ENCODE peak calls at places on chromosomes 1 and 21, in ten cellular contexts. X is stomach, Y is sigmoid colon, M is HCT116, U is endothelial cell of umbilical vein, K is prostate gland, C is breast epithelium, Z is GM23338, N is spleen, O is transverse colon. G is an unnamed sample.

GRCh38 chr1:174051956-174052355 is 29.8 kb upstream of the RC3H1 start:
- DNase-seq in X (no peak), Y (peak), M (no peak), U (no peak), K (no peak), C (no peak), Z (no peak), N (no peak), O (no peak), G (no peak)

GRCh38 chr1:35629051-35629450 is 12.3 kb downstream of the PSMB2 start:
- DNase-seq in X (no peak), Y (no peak), M (no peak), U (no peak), K (no peak), C (no peak), Z (no peak), N (no peak), O (no peak), G (no peak)

GRCh38 chr1:43803646-43804045 is 96.3 kb downstream of the ST3GAL3 start:
- DNase-seq in X (no peak), Y (no peak), M (no peak), U (no peak), K (no peak), C (no peak), Z (no peak), N (no peak), O (no peak), G (no peak)

GRCh38 chr1:239308701-239309333 is 77.6 kb upstream of the CHRM3 start:
- DNase-seq in X (peak), Y (no peak), M (no peak), U (no peak), K (no peak), C (no peak), Z (peak), N (no peak), O (peak), G (no peak)

GRCh38 chr1:9655127-9655723 is 3.7 kb downstream of the PIK3CD start:
- DNase-seq in X (no peak), Y (no peak), M (no peak), U (no peak), K (no peak), C (no peak), Z (no peak), N (no peak), O (no peak), G (no peak)

GRCh38 chr1:241406421-241406820 is 49.4 kb upstream of the RGS7 start:
- DNase-seq in X (no peak), Y (no peak), M (no peak), U (no peak), K (no peak), C (no peak), Z (no peak), N (no peak), O (no peak), G (no peak)

GRCh38 chr1:212595787-212596714 is 12.5 kb upstream of the ATF3 start:
- DNase-seq in X (no peak), Y (no peak), M (peak), U (peak), K (peak), C (peak), Z (peak), N (no peak), O (peak), G (peak)

GRCh38 chr1:38240626-38241025 is 194.0 kb upstream of the POU3F1 start:
- DNase-seq in X (no peak), Y (no peak), M (no peak), U (no peak), K (no peak), C (no peak), Z (no peak), N (no peak), O (no peak), G (no peak)

GRCh38 chr1:25039229-25039628 is 109.2 kb upstream of the RUNX3 start:
- DNase-seq in X (no peak), Y (no peak), M (no peak), U (no peak), K (no peak), C (no peak), Z (no peak), N (no peak), O (no peak), G (no peak)

GRCh38 chr1:64072089-64072835 is 131.2 kb upstream of the UBE2U start:
- DNase-seq in X (peak), Y (no peak), M (no peak), U (peak), K (peak), C (no peak), Z (peak), N (no peak), O (no peak), G (no peak)

GRCh38 chr1:41695118-41695517 is 210.6 kb upstream of the EDN2 start:
- DNase-seq in X (peak), Y (no peak), M (no peak), U (no peak), K (peak), C (no peak), Z (no peak), N (peak), O (peak), G (no peak)

GRCh38 chr1:29324771-29325351 is 88.5 kb downstream of the PTPRU start:
- DNase-seq in X (no peak), Y (peak), M (peak), U (no peak), K (no peak), C (no peak), Z (peak), N (no peak), O (peak), G (no peak)

GRCh38 chr1:183368213-183369108 is 49.7 kb downstream of the NMNAT2 start:
- DNase-seq in X (no peak), Y (no peak), M (no peak), U (no peak), K (no peak), C (no peak), Z (peak), N (no peak), O (no peak), G (no peak)

GRCh38 chr1:22189619-22190018 is 46.7 kb upstream of the WNT4 start:
- DNase-seq in X (no peak), Y (no peak), M (no peak), U (no peak), K (no peak), C (no peak), Z (no peak), N (peak), O (no peak), G (no peak)

GRCh38 chr1:20974069-20974468 is 187.0 kb upstream of the HP1BP3 start:
- DNase-seq in X (no peak), Y (no peak), M (no peak), U (no peak), K (no peak), C (no peak), Z (no peak), N (no peak), O (no peak), G (no peak)

GRCh38 chr1:151137789-151138188 is 8.6 kb downstream of the SEMA6C start:
- DNase-seq in X (no peak), Y (no peak), M (no peak), U (no peak), K (no peak), C (no peak), Z (no peak), N (no peak), O (no peak), G (no peak)

GRCh38 chr21:35197191-35197590 is 148.1 kb upstream of the RUNX1 start:
- DNase-seq in X (no peak), Y (no peak), M (no peak), U (no peak), K (no peak), C (no peak), Z (no peak), N (no peak), O (no peak), G (no peak)

GRCh38 chr1:151069103-151069486 is 1.5 kb upstream of the GABPB2 start:
- DNase-seq in X (no peak), Y (no peak), M (no peak), U (no peak), K (no peak), C (no peak), Z (no peak), N (no peak), O (no peak), G (no peak)

GRCh38 chr21:26842976-26843911 is 2.0 kb downstream of the ADAMTS1 start:
- DNase-seq in X (peak), Y (peak), M (no peak), U (peak), K (peak), C (peak), Z (peak), N (peak), O (peak), G (peak)

GRCh38 chr1:115282825-115283224 is 55.2 kb downstream of the NGF start:
- DNase-seq in X (peak), Y (peak), M (no peak), U (no peak), K (no peak), C (peak), Z (no peak), N (no peak), O (peak), G (peak)

GRCh38 chr1:201095581-201096531 is 16.4 kb downstream of the CACNA1S start:
- DNase-seq in X (no peak), Y (no peak), M (no peak), U (no peak), K (peak), C (no peak), Z (no peak), N (no peak), O (no peak), G (no peak)

GRCh38 chr1:205247130-205247921 is 19.6 kb downstream of the TMCC2 start:
- DNase-seq in X (no peak), Y (no peak), M (no peak), U (no peak), K (no peak), C (no peak), Z (no peak), N (peak), O (no peak), G (no peak)

GRCh38 chr21:38505654-38506523 is 7.6 kb upstream of the ERG start:
- DNase-seq in X (no peak), Y (no peak), M (peak), U (peak), K (peak), C (no peak), Z (peak), N (no peak), O (no peak), G (peak)

GRCh38 chr1:20342294-20343148 is 51.8 kb downstream of the VWA5B1 start:
- DNase-seq in X (no peak), Y (no peak), M (no peak), U (no peak), K (no peak), C (no peak), Z (no peak), N (peak), O (no peak), G (no peak)

GRCh38 chr1:77313491-77313890 is 31.7 kb downstream of the AK5 start:
- DNase-seq in X (peak), Y (no peak), M (peak), U (peak), K (no peak), C (no peak), Z (peak), N (no peak), O (no peak), G (no peak)

GRCh38 chr21:31218830-31219608 is 125.0 kb downstream of the TIAM1 start:
- DNase-seq in X (peak), Y (no peak), M (peak), U (no peak), K (peak), C (peak), Z (no peak), N (no peak), O (peak), G (peak)

GRCh38 chr21:36909901-36910561 is 56.4 kb downstream of the HLCS start:
- DNase-seq in X (no peak), Y (no peak), M (peak), U (peak), K (no peak), C (no peak), Z (no peak), N (no peak), O (no peak), G (no peak)

GRCh38 chr1:54105080-54105479 is 47.7 kb downstream of the CDCP2 start:
- DNase-seq in X (no peak), Y (no peak), M (no peak), U (no peak), K (no peak), C (no peak), Z (no peak), N (no peak), O (no peak), G (no peak)

GRCh38 chr1:89907669-89908293 is 86.9 kb downstream of the LRRC8D start:
- DNase-seq in X (no peak), Y (no peak), M (no peak), U (peak), K (no peak), C (no peak), Z (no peak), N (no peak), O (no peak), G (no peak)

GRCh38 chr21:43347864-43348766 is 78.8 kb downstream of the SIK1 start:
- DNase-seq in X (no peak), Y (no peak), M (no peak), U (no peak), K (no peak), C (no peak), Z (no peak), N (no peak), O (no peak), G (no peak)

GRCh38 chr21:43347461-43347860 is 79.5 kb downstream of the SIK1 start:
- DNase-seq in X (no peak), Y (no peak), M (no peak), U (no peak), K (no peak), C (no peak), Z (no peak), N (no peak), O (no peak), G (no peak)

GRCh38 chr21:43345046-43345745 is 81.7 kb downstream of the SIK1 start:
- DNase-seq in X (no peak), Y (no peak), M (no peak), U (no peak), K (no peak), C (no peak), Z (no peak), N (no peak), O (no peak), G (no peak)

GRCh38 chr21:43345746-43346409 is 81.1 kb downstream of the SIK1 start:
- DNase-seq in X (no peak), Y (no peak), M (no peak), U (peak), K (no peak), C (no peak), Z (no peak), N (no peak), O (no peak), G (no peak)

DNA sequence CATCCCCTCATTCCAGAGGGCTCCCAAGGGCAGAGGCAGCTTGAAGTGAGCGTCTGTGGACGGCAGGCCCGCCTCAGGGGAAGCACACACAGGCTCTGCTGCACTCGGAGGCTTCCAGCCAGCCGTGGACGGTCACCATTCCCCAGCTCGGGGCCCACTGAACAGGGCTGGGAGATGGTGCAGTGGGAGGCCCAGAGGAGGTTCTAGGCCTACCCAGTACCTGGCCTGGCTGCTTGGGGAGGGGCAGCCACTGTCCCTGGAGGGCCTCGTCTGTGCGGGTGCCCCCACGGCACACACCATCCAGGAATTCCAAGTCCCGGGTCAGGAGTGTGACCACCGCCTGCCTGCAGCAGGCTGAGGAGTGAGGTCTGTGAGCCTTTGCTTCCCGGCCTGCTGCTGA is 80.4 kb downstream of the SIK1 start:
- DNase-seq in X (no peak), Y (no peak), M (no peak), U (no peak), K (no peak), C (no peak), Z (no peak), N (no peak), O (no peak), G (no peak)
- H3K4me3 ChIP-seq in X (no peak), Y (no peak), M (no peak), U (no peak), K (no peak), C (no peak), Z (no peak), N (no peak), O (no peak), G (no peak)

DNA sequence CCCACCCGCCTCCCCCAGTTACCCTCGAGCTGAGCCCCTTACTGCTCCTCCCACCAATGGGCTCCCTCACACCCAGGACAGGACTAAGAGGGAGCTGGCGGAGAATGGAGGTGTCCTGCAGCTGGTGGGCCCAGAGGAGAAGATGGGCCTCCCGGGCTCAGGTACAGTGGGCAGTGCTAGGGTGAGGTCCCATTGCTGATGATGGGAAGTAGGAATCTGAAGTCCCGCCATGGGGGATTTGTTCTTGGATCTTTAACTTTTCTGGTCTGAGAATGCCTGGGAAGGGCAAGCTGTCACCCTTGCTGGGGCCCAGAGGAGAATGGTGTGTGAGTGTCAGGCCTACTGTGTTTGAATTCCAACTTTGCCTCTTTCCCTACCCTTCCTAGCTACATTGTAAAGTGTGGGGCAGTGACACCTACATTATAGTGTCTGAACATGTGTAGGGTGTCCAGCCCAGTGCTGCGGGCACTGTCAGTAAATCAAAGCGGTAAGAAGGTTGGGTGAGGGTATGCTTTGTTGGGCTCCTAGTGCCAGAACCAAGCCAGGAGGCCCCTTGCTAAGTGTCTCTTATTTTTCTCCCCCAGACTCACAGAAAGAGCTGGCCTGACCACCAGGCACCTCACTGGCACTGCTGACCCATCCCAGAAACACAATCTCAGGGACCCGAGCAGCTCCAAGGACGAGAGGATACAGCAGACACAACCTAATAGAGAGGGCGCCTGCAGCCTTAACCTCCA is 44.7 kb downstream of the YARS1 start:
- DNase-seq in X (no peak), Y (no peak), M (no peak), U (no peak), K (no peak), C (no peak), Z (no peak), N (peak), O (no peak), G (no peak)
- TF ChIP-seq POLR2AphosphoS5 in X (no peak), Y (no peak), M (peak), U (peak), K (no peak), C (no peak), Z (peak), N (no peak), O (no peak), G (no peak)

GRCh38 chr1:56452027-56453011 is 127.0 kb downstream of the PLPP3 start:
- DNase-seq in X (no peak), Y (peak), M (no peak), U (no peak), K (no peak), C (no peak), Z (no peak), N (no peak), O (no peak), G (peak)
- TF ChIP-seq CTCF in X (no peak), Y (no peak), M (no peak), U (no peak), K (no peak), C (no peak), Z (no peak), N (no peak), O (no peak), G (no peak)

GRCh38 chr21:32414579-32415358 is 2.3 kb downstream of the EVA1C start:
- DNase-seq in X (no peak), Y (no peak), M (no peak), U (peak), K (no peak), C (no peak), Z (no peak), N (no peak), O (no peak), G (no peak)
- H3K4me3 ChIP-seq in X (peak), Y (peak), M (no peak), U (no peak), K (peak), C (peak), Z (no peak), N (no peak), O (no peak), G (peak)

DNA sequence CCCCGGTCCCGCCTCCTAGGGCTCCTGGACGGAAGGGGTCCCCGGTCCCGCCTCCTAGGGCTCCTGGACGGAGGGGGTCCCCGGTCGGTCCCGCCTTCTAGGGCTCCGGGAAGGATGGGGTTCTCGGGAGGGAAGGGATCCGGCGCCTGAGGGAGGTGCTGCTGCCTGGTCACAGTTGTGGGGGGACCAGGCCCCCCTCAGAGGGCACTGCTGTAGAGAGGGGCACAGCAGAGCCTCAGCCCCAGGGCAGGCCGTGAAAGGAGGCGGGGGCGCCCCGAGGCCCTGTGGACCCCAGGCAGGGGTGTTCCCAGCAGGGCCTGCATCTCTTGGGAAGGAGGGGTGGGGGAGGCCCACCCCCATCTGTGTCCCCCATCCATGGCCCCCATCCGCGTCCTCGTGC is 12.6 kb downstream of the SAMD11 start:
- DNase-seq in X (no peak), Y (no peak), M (no peak), U (no peak), K (no peak), C (no peak), Z (no peak), N (no peak), O (no peak), G (no peak)
- TF ChIP-seq POLR2AphosphoS5 in X (no peak), Y (no peak), M (no peak), U (no peak), K (no peak), C (no peak), Z (no peak), N (no peak), O (no peak), G (no peak)